ENCODE peak calls at places on chromosomes 4 and X, in four cellular contexts. One of them, this sample, is unnamed.

GRCh38 chr4:181971411-181971810 is 271.8 kb upstream of the TENM3 start:
- DNase-seq in AG04450: no peak
- DNase-seq in OCI-LY7: no peak
- DNase-seq in CD4-positive, alpha-beta T cell: no peak
- DNase-seq in this sample: no peak

GRCh38 chr4:5749568-5749967 is 38.6 kb downstream of the EVC start:
- DNase-seq in AG04450: no peak
- DNase-seq in OCI-LY7: no peak
- DNase-seq in CD4-positive, alpha-beta T cell: no peak
- DNase-seq in this sample: no peak

GRCh38 chrX:63613531-63614028 is 171.4 kb downstream of the ARHGEF9 start:
- DNase-seq in AG04450: no peak
- DNase-seq in OCI-LY7: no peak
- DNase-seq in CD4-positive, alpha-beta T cell: no peak
- DNase-seq in this sample: no peak

GRCh38 chr4:2469192-2469984 is 482 bp downstream of the RNF4 start:
- DNase-seq in AG04450: no peak
- DNase-seq in OCI-LY7: peak
- DNase-seq in CD4-positive, alpha-beta T cell: peak
- DNase-seq in this sample: no peak

GRCh38 chr4:91840359-91840758 is 463.4 kb upstream of the GRID2 start:
- DNase-seq in AG04450: no peak
- DNase-seq in OCI-LY7: no peak
- DNase-seq in CD4-positive, alpha-beta T cell: no peak
- DNase-seq in this sample: no peak

GRCh38 chrX:37405954-37406353 is 56.8 kb downstream of the PRRG1 start:
- DNase-seq in AG04450: peak
- DNase-seq in OCI-LY7: no peak
- DNase-seq in CD4-positive, alpha-beta T cell: no peak
- DNase-seq in this sample: no peak

GRCh38 chr4:173293663-173294062 is 40.5 kb downstream of the HMGB2 start:
- DNase-seq in AG04450: no peak
- DNase-seq in OCI-LY7: no peak
- DNase-seq in CD4-positive, alpha-beta T cell: no peak
- DNase-seq in this sample: no peak

GRCh38 chrX:24659106-24659505 is 12.0 kb upstream of the PCYT1B start:
- DNase-seq in AG04450: no peak
- DNase-seq in OCI-LY7: no peak
- DNase-seq in CD4-positive, alpha-beta T cell: no peak
- DNase-seq in this sample: no peak

GRCh38 chr4:165682621-165683020 is 190.4 kb upstream of the TLL1 start:
- DNase-seq in AG04450: no peak
- DNase-seq in OCI-LY7: no peak
- DNase-seq in CD4-positive, alpha-beta T cell: no peak
- DNase-seq in this sample: no peak

GRCh38 chr4:156781852-156782251 is 189.7 kb downstream of the PDGFC start:
- DNase-seq in AG04450: no peak
- DNase-seq in OCI-LY7: no peak
- DNase-seq in CD4-positive, alpha-beta T cell: no peak
- DNase-seq in this sample: no peak

GRCh38 chr4:158302076-158302866 is 92.0 kb downstream of the TMEM144 start:
- DNase-seq in AG04450: peak
- DNase-seq in OCI-LY7: no peak
- DNase-seq in CD4-positive, alpha-beta T cell: no peak
- DNase-seq in this sample: no peak

GRCh38 chr4:141275834-141276233 is 55.1 kb downstream of the ZNF330 start:
- DNase-seq in AG04450: peak
- DNase-seq in OCI-LY7: no peak
- DNase-seq in CD4-positive, alpha-beta T cell: no peak
- DNase-seq in this sample: no peak

GRCh38 chr4:26321326-26322276 is 787 bp downstream of the RBPJ start:
- DNase-seq in AG04450: no peak
- DNase-seq in OCI-LY7: peak
- DNase-seq in CD4-positive, alpha-beta T cell: peak
- DNase-seq in this sample: peak

GRCh38 chr4:39591290-39591689 is 47.4 kb downstream of the SMIM14 start:
- DNase-seq in AG04450: no peak
- DNase-seq in OCI-LY7: peak
- DNase-seq in CD4-positive, alpha-beta T cell: no peak
- DNase-seq in this sample: no peak

GRCh38 chrX:111086521-111087127 is 9.4 kb upstream of the PAK3 start:
- DNase-seq in AG04450: no peak
- DNase-seq in OCI-LY7: no peak
- DNase-seq in CD4-positive, alpha-beta T cell: no peak
- DNase-seq in this sample: no peak

GRCh38 chr4:109155682-109156243 is 146.7 kb downstream of the COL25A1 start:
- DNase-seq in AG04450: no peak
- DNase-seq in OCI-LY7: no peak
- DNase-seq in CD4-positive, alpha-beta T cell: no peak
- DNase-seq in this sample: no peak

GRCh38 chr4:108201774-108202173 is 33.0 kb upstream of the LEF1 start:
- DNase-seq in AG04450: no peak
- DNase-seq in OCI-LY7: no peak
- DNase-seq in CD4-positive, alpha-beta T cell: no peak
- DNase-seq in this sample: no peak

GRCh38 chr4:19187709-19188108 is 1064.0 kb upstream of the SLIT2 start:
- DNase-seq in AG04450: no peak
- DNase-seq in OCI-LY7: no peak
- DNase-seq in CD4-positive, alpha-beta T cell: no peak
- DNase-seq in this sample: no peak

GRCh38 chr4:86498560-86499166 is 95.5 kb upstream of the PTPN13 start:
- DNase-seq in AG04450: peak
- DNase-seq in OCI-LY7: peak
- DNase-seq in CD4-positive, alpha-beta T cell: no peak
- DNase-seq in this sample: no peak

GRCh38 chr4:88029556-88029955 is 22.1 kb downstream of the PKD2 start:
- DNase-seq in AG04450: no peak
- DNase-seq in OCI-LY7: no peak
- DNase-seq in CD4-positive, alpha-beta T cell: no peak
- DNase-seq in this sample: no peak

GRCh38 chrX:114465689-114466088 is 118.2 kb upstream of the HTR2C start:
- DNase-seq in AG04450: no peak
- DNase-seq in OCI-LY7: no peak
- DNase-seq in CD4-positive, alpha-beta T cell: no peak
- DNase-seq in this sample: no peak

GRCh38 chr4:10090467-10091250 is 25.9 kb downstream of the WDR1 start:
- DNase-seq in AG04450: no peak
- DNase-seq in OCI-LY7: no peak
- DNase-seq in CD4-positive, alpha-beta T cell: no peak
- DNase-seq in this sample: no peak

GRCh38 chrX:136200466-136200865 is 50.7 kb downstream of the MAP7D3 start:
- DNase-seq in AG04450: no peak
- DNase-seq in OCI-LY7: peak
- DNase-seq in CD4-positive, alpha-beta T cell: no peak
- DNase-seq in this sample: no peak
- TF ChIP-seq CTCF in AG04450: peak
- TF ChIP-seq CTCF in OCI-LY7: peak
- TF ChIP-seq CTCF in CD4-positive, alpha-beta T cell: peak
- TF ChIP-seq CTCF in this sample: no peak

DNA sequence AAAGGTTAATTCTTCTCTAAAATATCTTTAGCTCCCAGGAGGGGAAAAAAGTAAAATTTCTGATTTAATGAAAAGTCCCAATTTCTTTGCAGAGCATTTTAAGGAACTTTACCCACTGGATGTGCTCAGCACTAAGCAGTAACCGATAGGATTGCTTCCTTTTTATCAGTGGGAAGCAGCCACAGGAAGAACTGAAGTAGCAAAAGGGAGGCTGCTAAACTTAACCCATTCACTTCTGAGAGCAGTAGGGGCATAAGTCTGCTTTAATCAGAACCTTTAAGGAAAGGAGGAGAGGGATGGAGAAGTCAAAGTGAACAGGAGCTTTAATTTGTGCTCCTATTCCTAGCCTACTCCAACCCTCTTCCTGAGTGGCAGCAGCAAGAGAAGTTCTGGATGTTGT is at the start of gene F8:
- DNase-seq in AG04450: no peak
- DNase-seq in OCI-LY7: no peak
- DNase-seq in CD4-positive, alpha-beta T cell: no peak
- DNase-seq in this sample: no peak
- TF ChIP-seq CTCF in AG04450: no peak
- TF ChIP-seq CTCF in OCI-LY7: no peak
- TF ChIP-seq CTCF in CD4-positive, alpha-beta T cell: no peak
- TF ChIP-seq CTCF in this sample: no peak

GRCh38 chrX:12447448-12448154 is 309.3 kb downstream of the FRMPD4 start:
- DNase-seq in AG04450: peak
- DNase-seq in OCI-LY7: no peak
- DNase-seq in CD4-positive, alpha-beta T cell: no peak
- DNase-seq in this sample: no peak
- TF ChIP-seq CTCF in AG04450: peak
- TF ChIP-seq CTCF in OCI-LY7: no peak
- TF ChIP-seq CTCF in CD4-positive, alpha-beta T cell: no peak
- TF ChIP-seq CTCF in this sample: no peak

GRCh38 chrX:124401696-124402095 is 55.3 kb downstream of the SH2D1A start:
- DNase-seq in AG04450: no peak
- DNase-seq in OCI-LY7: no peak
- DNase-seq in CD4-positive, alpha-beta T cell: no peak
- DNase-seq in this sample: no peak
- TF ChIP-seq CTCF in AG04450: no peak
- TF ChIP-seq CTCF in OCI-LY7: no peak
- TF ChIP-seq CTCF in CD4-positive, alpha-beta T cell: no peak
- TF ChIP-seq CTCF in this sample: no peak

GRCh38 chrX:14694631-14695030 is 165.3 kb downstream of the GLRA2 start:
- DNase-seq in AG04450: no peak
- DNase-seq in OCI-LY7: no peak
- DNase-seq in CD4-positive, alpha-beta T cell: no peak
- DNase-seq in this sample: no peak

GRCh38 chrX:14702145-14702544 is 170.7 kb downstream of the FANCB start:
- DNase-seq in AG04450: no peak
- DNase-seq in OCI-LY7: no peak
- DNase-seq in CD4-positive, alpha-beta T cell: no peak
- DNase-seq in this sample: no peak

GRCh38 chrX:14700982-14701381 is 171.6 kb downstream of the GLRA2 start:
- DNase-seq in AG04450: no peak
- DNase-seq in OCI-LY7: no peak
- DNase-seq in CD4-positive, alpha-beta T cell: no peak
- DNase-seq in this sample: no peak

GRCh38 chrX:14698770-14699169 is 169.4 kb downstream of the GLRA2 start:
- DNase-seq in AG04450: no peak
- DNase-seq in OCI-LY7: no peak
- DNase-seq in CD4-positive, alpha-beta T cell: no peak
- DNase-seq in this sample: no peak

GRCh38 chrX:14697453-14697852 is 168.1 kb downstream of the GLRA2 start:
- DNase-seq in AG04450: no peak
- DNase-seq in OCI-LY7: peak
- DNase-seq in CD4-positive, alpha-beta T cell: no peak
- DNase-seq in this sample: no peak
- TF ChIP-seq CTCF in AG04450: peak
- TF ChIP-seq CTCF in OCI-LY7: peak
- TF ChIP-seq CTCF in CD4-positive, alpha-beta T cell: no peak
- TF ChIP-seq CTCF in this sample: peak

GRCh38 chr4:116180056-116180690 is 905.2 kb downstream of the TRAM1L1 start:
- DNase-seq in AG04450: no peak
- DNase-seq in OCI-LY7: peak
- DNase-seq in CD4-positive, alpha-beta T cell: no peak
- DNase-seq in this sample: no peak
- TF ChIP-seq CTCF in AG04450: no peak
- TF ChIP-seq CTCF in OCI-LY7: peak
- TF ChIP-seq CTCF in CD4-positive, alpha-beta T cell: no peak
- TF ChIP-seq CTCF in this sample: no peak